ENCODE peak calls at places on chromosomes 4 and X, in four cellular contexts. One of them, this sample, is unnamed.

GRCh38 chr4:146443525-146443924 is 78.2 kb downstream of the SLC10A7 start:
- DNase-seq in iPS-NIHi11: no peak
- DNase-seq in NCI-H774: no peak
- DNase-seq in AML-193: no peak
- DNase-seq in this sample: no peak

GRCh38 chrX:130173190-130173895 is 1.6 kb downstream of the RAB33A start:
- DNase-seq in iPS-NIHi11: no peak
- DNase-seq in NCI-H774: no peak
- DNase-seq in AML-193: peak; percentile 65
- DNase-seq in this sample: no peak

GRCh38 chr4:153138736-153139135 is 65.5 kb upstream of the TRIM2 start:
- DNase-seq in iPS-NIHi11: no peak
- DNase-seq in NCI-H774: no peak
- DNase-seq in AML-193: peak; percentile 81
- DNase-seq in this sample: no peak

GRCh38 chr4:56995525-56995924 is 16.8 kb downstream of the POLR2B start:
- DNase-seq in iPS-NIHi11: no peak
- DNase-seq in NCI-H774: no peak
- DNase-seq in AML-193: no peak
- DNase-seq in this sample: no peak

GRCh38 chr4:3257125-3257690 is 8.2 kb downstream of the MSANTD1 start:
- DNase-seq in iPS-NIHi11: no peak
- DNase-seq in NCI-H774: peak; percentile 80
- DNase-seq in AML-193: no peak
- DNase-seq in this sample: no peak

GRCh38 chrX:32191316-32191715 is 1020.0 kb downstream of the DMD start:
- DNase-seq in iPS-NIHi11: no peak
- DNase-seq in NCI-H774: no peak
- DNase-seq in AML-193: no peak
- DNase-seq in this sample: no peak

GRCh38 chr4:8297691-8298485 is 28.3 kb downstream of the HTRA3 start:
- DNase-seq in iPS-NIHi11: no peak
- DNase-seq in NCI-H774: no peak
- DNase-seq in AML-193: no peak
- DNase-seq in this sample: no peak

GRCh38 chrX:2463973-2464676 is 36.7 kb downstream of the DHRSX start:
- DNase-seq in iPS-NIHi11: no peak
- DNase-seq in NCI-H774: no peak
- DNase-seq in AML-193: no peak
- DNase-seq in this sample: no peak

GRCh38 chr4:64158648-64159326 is 250.5 kb downstream of the TECRL start:
- DNase-seq in iPS-NIHi11: peak; percentile 70
- DNase-seq in NCI-H774: no peak
- DNase-seq in AML-193: peak; percentile 42
- DNase-seq in this sample: peak; percentile 67

GRCh38 chr4:99879458-99879857 is 14.8 kb downstream of the LAMTOR3 start:
- DNase-seq in iPS-NIHi11: no peak
- DNase-seq in NCI-H774: no peak
- DNase-seq in AML-193: peak; percentile 47
- DNase-seq in this sample: no peak

GRCh38 chr4:7067147-7067522 is 729 bp downstream of the GRPEL1 start:
- DNase-seq in iPS-NIHi11: no peak
- DNase-seq in NCI-H774: no peak
- DNase-seq in AML-193: peak; percentile 37
- DNase-seq in this sample: no peak

GRCh38 chrX:150700107-150700506 is 6.9 kb downstream of the MTMR1 start:
- DNase-seq in iPS-NIHi11: no peak
- DNase-seq in NCI-H774: no peak
- DNase-seq in AML-193: no peak
- DNase-seq in this sample: no peak

GRCh38 chr4:140743194-140743931 is 12.8 kb downstream of the TBC1D9 start:
- DNase-seq in iPS-NIHi11: peak; percentile 20
- DNase-seq in NCI-H774: no peak
- DNase-seq in AML-193: no peak
- DNase-seq in this sample: no peak

GRCh38 chrX:34146906-34147305 is 14.8 kb upstream of the FAM47A start:
- DNase-seq in iPS-NIHi11: no peak
- DNase-seq in NCI-H774: no peak
- DNase-seq in AML-193: no peak
- DNase-seq in this sample: no peak

GRCh38 chr4:101439926-101440325 is 92.6 kb upstream of the PPP3CA start:
- DNase-seq in iPS-NIHi11: no peak
- DNase-seq in NCI-H774: no peak
- DNase-seq in AML-193: no peak
- DNase-seq in this sample: no peak

GRCh38 chrX:115226929-115227328 is 7.0 kb downstream of the LRCH2 start:
- DNase-seq in iPS-NIHi11: peak; percentile 6
- DNase-seq in NCI-H774: peak; percentile 11
- DNase-seq in AML-193: no peak
- DNase-seq in this sample: no peak

GRCh38 chr4:108155373-108155772 is 13.4 kb downstream of the LEF1 start:
- DNase-seq in iPS-NIHi11: peak; percentile 23
- DNase-seq in NCI-H774: no peak
- DNase-seq in AML-193: no peak
- DNase-seq in this sample: no peak

GRCh38 chr4:5912614-5913019 is 19.7 kb upstream of the CRMP1 start:
- DNase-seq in iPS-NIHi11: no peak
- DNase-seq in NCI-H774: no peak
- DNase-seq in AML-193: no peak
- DNase-seq in this sample: no peak

GRCh38 chrX:105610401-105610800 is 211.9 kb upstream of the NRK start:
- DNase-seq in iPS-NIHi11: no peak
- DNase-seq in NCI-H774: no peak
- DNase-seq in AML-193: no peak
- DNase-seq in this sample: no peak

This sample was measured in nephron progenitor cell.